ENCODE peak calls at places on chromosomes 12 and 14, in four cellular contexts. A is DMS153, I is NCI-H1417, K is amniotic stem cell. U is an unnamed sample.

GRCh38 chr12:95671265-95671664 is 119.3 kb downstream of the NTN4 start:
- DNase-seq in A (no peak), K (no peak), I (no peak), U (no peak)

GRCh38 chr12:120283318-120283717 is 8.4 kb downstream of the RNU4-2 start:
- DNase-seq in I (no peak), A (no peak), K (no peak), U (no peak)

GRCh38 chr12:105852958-105853357 is 285.8 kb downstream of the NUAK1 start:
- DNase-seq in K (no peak), I (no peak), A (no peak), U (no peak)

GRCh38 chr14:51527073-51527472 is 124.6 kb upstream of the FRMD6 start:
- DNase-seq in A (no peak), I (no peak), K (no peak), U (no peak)

GRCh38 chr12:96195845-96196451 is 1.8 kb downstream of the ELK3 start:
- DNase-seq in I (no peak), A (no peak), K (peak), U (no peak)

GRCh38 chr12:117212563-117213190 is 22.4 kb upstream of the FBXO21 start:
- DNase-seq in I (peak), A (peak), K (no peak), U (peak)

GRCh38 chr12:68673788-68674187 is 13.0 kb upstream of the NUP107 start:
- DNase-seq in K (no peak), I (no peak), A (no peak), U (no peak)

GRCh38 chr12:31868980-31869379 is 90.2 kb upstream of the RESF1 start:
- DNase-seq in A (peak), K (no peak), I (no peak), U (peak)

GRCh38 chr12:57889541-57889989 is 43.0 kb upstream of the CTDSP2 start:
- DNase-seq in I (peak), A (peak), K (no peak), U (peak)

GRCh38 chr14:54881761-54882401 is 20.7 kb downstream of the GCH1 start:
- DNase-seq in K (no peak), I (no peak), A (no peak), U (no peak)

GRCh38 chr12:106907411-106907810 is 48.3 kb upstream of the TMEM263 start:
- DNase-seq in A (no peak), I (no peak), K (no peak), U (no peak)

GRCh38 chr14:94936411-94936892 is 166.5 kb upstream of the GSC start:
- DNase-seq in A (peak), I (no peak), K (no peak), U (no peak)

GRCh38 chr12:104643093-104643646 is 186.4 kb downstream of the CHST11 start:
- DNase-seq in A (no peak), K (no peak), I (no peak), U (no peak)

GRCh38 chr12:69210661-69211060 is 28.7 kb upstream of the CPSF6 start:
- DNase-seq in I (no peak), K (no peak), A (no peak), U (no peak)

GRCh38 chr12:130952545-130952954 is 1.2 kb upstream of the ADGRD1 start:
- DNase-seq in A (no peak), I (no peak), K (no peak), U (no peak)

GRCh38 chr14:30521899-30522736 is 36.8 kb upstream of the G2E3 start:
- DNase-seq in A (peak), K (peak), I (peak), U (peak)

GRCh38 chr12:49930515-49931288 is 19.8 kb upstream of the AQP2 start:
- DNase-seq in K (peak), I (no peak), A (no peak), U (no peak)

GRCh38 chr12:42794811-42795210 is 205.3 kb upstream of the PRICKLE1 start:
- DNase-seq in I (no peak), A (no peak), K (no peak), U (no peak)

GRCh38 chr14:91573894-91574837 is 64.1 kb upstream of the PPP4R3A start:
- DNase-seq in A (peak), K (peak), I (peak), U (peak)

GRCh38 chr12:66467932-66468331 is 165.6 kb downstream of the HELB start:
- DNase-seq in K (no peak), I (no peak), A (no peak), U (peak)

GRCh38 chr12:125272252-125272980 is 207.2 kb downstream of the AACS start:
- DNase-seq in K (no peak), A (no peak), I (no peak), U (no peak)

GRCh38 chr14:32251530-32251929 is 48.5 kb upstream of the RNU6-8 start:
- DNase-seq in A (no peak), I (no peak), K (no peak), U (no peak)

GRCh38 chr12:113725557-113725876 is 240.6 kb downstream of the RBM19 start:
- DNase-seq in I (no peak), K (no peak), A (no peak), U (no peak)

GRCh38 chr14:88799522-88799921 is 6.8 kb upstream of the EML5 start:
- DNase-seq in K (no peak), I (no peak), A (no peak), U (no peak)

GRCh38 chr14:21184252-21184651 is 28.4 kb upstream of the OR5AU1 start:
- DNase-seq in A (no peak), K (no peak), I (no peak), U (no peak)

GRCh38 chr14:50301914-50302313 is 10.1 kb downstream of the L2HGDH start:
- DNase-seq in I (no peak), A (no peak), K (no peak), U (no peak)

GRCh38 chr12:53046655-53047220 is 3.1 kb upstream of the TNS2 start:
- DNase-seq in A (peak), K (peak), I (peak), U (peak)

GRCh38 chr12:124512667-124513296 is 54.6 kb downstream of the NCOR2 start:
- DNase-seq in A (peak), K (peak), I (no peak), U (peak)

GRCh38 chr12:11576104-11576503 is 73.4 kb upstream of the ETV6 start:
- DNase-seq in K (no peak), I (no peak), A (no peak), U (peak)

GRCh38 chr14:102696332-102696731 is 80.9 kb upstream of the TRAF3 start:
- DNase-seq in A (no peak), K (no peak), I (no peak), U (no peak)

GRCh38 chr12:65637774-65638173 is 186.5 kb upstream of the HMGA2 start:
- DNase-seq in K (no peak), A (no peak), I (no peak), U (no peak)

GRCh38 chr12:62846506-62846905 is 88.4 kb downstream of the PPM1H start:
- DNase-seq in A (no peak), K (no peak), I (no peak), U (no peak)

GRCh38 chr14:104102282-104102914 is 16.9 kb downstream of the ASPG start:
- DNase-seq in I (no peak), K (no peak), A (no peak), U (no peak)

GRCh38 chr12:59708484-59708883 is 112.7 kb downstream of the SLC16A7 start:
- DNase-seq in A (no peak), I (no peak), K (no peak), U (no peak)

GRCh38 chr14:34496679-34497513 is 34.9 kb upstream of the SPTSSA start:
- DNase-seq in I (no peak), K (peak), A (no peak), U (peak)